ENCODE peak calls at places on chromosomes 12 and 14, in ten cellular contexts. F is AG04449; V is activated effector memory CD4-positive, alpha-beta T cell treated with Interleukin-2 at 50 U/mL for 16 hours; C is HT1080; K is BJ; O is GDM1; N is memory B cell; L is T-helper 9 cell; D is AG08395; G is GM20000. X is an unnamed sample.

GRCh38 chr12:131131077-131131807 is 177.5 kb downstream of the ADGRD1 start:
- DNase-seq in G (no peak), F (no peak), D (no peak), O (no peak), K (no peak), N (no peak), V (no peak), L (no peak), C (no peak), X (no peak)

GRCh38 chr12:89280833-89281533 is 71.3 kb downstream of the DUSP6 start:
- DNase-seq in V (no peak), F (no peak), C (peak), K (no peak), L (no peak), O (peak), D (no peak), G (no peak), N (no peak), X (peak)

GRCh38 chr14:36767603-36768281 is 106.1 kb downstream of the PAX9 start:
- DNase-seq in G (no peak), D (peak), L (no peak), F (no peak), O (no peak), V (no peak), K (no peak), N (no peak), C (peak), X (peak)

GRCh38 chr14:79044894-79045624 is 874.9 kb downstream of the NRXN3 start:
- DNase-seq in K (peak), G (no peak), N (no peak), D (no peak), C (peak), L (no peak), O (no peak), V (no peak), F (peak), X (peak)

GRCh38 chr14:55731881-55732498 is 152.0 kb downstream of the KTN1 start:
- DNase-seq in O (no peak), F (no peak), C (no peak), G (peak), L (peak), K (no peak), V (peak), D (no peak), N (peak), X (peak)

GRCh38 chr14:101467181-101467926 is 93.9 kb upstream of the DIO3 start:
- DNase-seq in V (no peak), O (no peak), C (no peak), L (no peak), F (no peak), G (no peak), D (no peak), N (no peak), K (no peak), X (no peak)

GRCh38 chr12:132125736-132126135 is 18.4 kb downstream of the DDX51 start:
- DNase-seq in C (no peak), D (no peak), L (no peak), V (no peak), O (no peak), F (no peak), G (no peak), N (no peak), K (no peak), X (no peak)

GRCh38 chr14:100898935-100899840 is 4.3 kb downstream of the RTL1 start:
- DNase-seq in N (no peak), L (no peak), C (no peak), O (no peak), V (no peak), G (no peak), D (no peak), F (no peak), K (no peak), X (no peak)

GRCh38 chr12:123150273-123150803 is 552 bp downstream of the PITPNM2 start:
- DNase-seq in V (peak), D (peak), O (no peak), G (peak), F (no peak), N (no peak), K (no peak), C (no peak), L (peak), X (peak)

GRCh38 chr12:1533602-1534304 is 60.6 kb downstream of the FBXL14 start:
- DNase-seq in N (no peak), G (peak), O (peak), V (no peak), C (peak), L (no peak), K (no peak), F (no peak), D (no peak), X (no peak)

GRCh38 chr14:105389976-105390848 is 8.1 kb upstream of the TEX22 start:
- DNase-seq in L (no peak), V (no peak), K (no peak), G (no peak), F (no peak), O (peak), N (no peak), C (no peak), D (no peak), X (no peak)

GRCh38 chr12:31224768-31225448 is 101.0 kb downstream of the SINHCAF start:
- DNase-seq in K (no peak), L (no peak), G (no peak), O (no peak), C (no peak), N (no peak), F (no peak), D (no peak), V (no peak), X (no peak)

GRCh38 chr12:74820324-74820723 is 282.7 kb downstream of the ATXN7L3B start:
- DNase-seq in G (no peak), N (no peak), V (no peak), L (no peak), D (no peak), F (no peak), O (no peak), K (no peak), C (no peak), X (peak)

GRCh38 chr12:108734200-108734906 is 3.0 kb upstream of the CORO1C start:
- DNase-seq in F (peak), V (no peak), N (no peak), G (peak), K (peak), L (no peak), D (peak), C (peak), O (peak), X (peak)

GRCh38 chr12:97306121-97306520 is 156.5 kb upstream of the RMST start:
- DNase-seq in G (peak), C (no peak), L (no peak), K (no peak), N (peak), O (no peak), V (no peak), F (no peak), D (no peak), X (no peak)

GRCh38 chr14:104895786-104896642 is 28.7 kb upstream of the PLD4 start:
- DNase-seq in L (no peak), O (no peak), N (no peak), D (no peak), G (no peak), V (no peak), C (no peak), F (no peak), K (no peak), X (peak)

GRCh38 chr12:107775093-107775721 is 703 bp downstream of the ASCL4 start:
- DNase-seq in D (no peak), K (no peak), V (no peak), L (no peak), O (no peak), F (no peak), C (no peak), N (no peak), G (no peak), X (no peak)

GRCh38 chr12:56903374-56903773 is 30.8 kb downstream of the SDR9C7 start:
- DNase-seq in G (no peak), C (no peak), D (no peak), O (no peak), L (no peak), F (no peak), V (no peak), N (no peak), K (no peak), X (peak)

GRCh38 chr12:113322353-113322752 is 12.6 kb downstream of the SLC8B1 start:
- DNase-seq in F (peak), K (peak), V (no peak), C (peak), L (no peak), O (no peak), N (no peak), G (no peak), D (peak), X (no peak)

GRCh38 chr14:106579084-106579483 is 1052.7 kb downstream of the TMEM121 start:
- DNase-seq in L (no peak), O (no peak), N (no peak), C (no peak), K (no peak), D (no peak), F (no peak), G (no peak), V (no peak), X (no peak)

GRCh38 chr12:70393787-70394519 is 27.9 kb downstream of the KCNMB4 start:
- DNase-seq in D (peak), O (no peak), G (no peak), N (no peak), L (no peak), C (peak), F (peak), K (peak), V (no peak), X (no peak)

GRCh38 chr12:54974281-54974680 is 10.3 kb downstream of the TESPA1 start:
- DNase-seq in F (no peak), V (no peak), N (no peak), O (no peak), C (no peak), D (no peak), L (no peak), K (no peak), G (no peak), X (no peak)

GRCh38 chr14:68475802-68476201 is 317.1 kb downstream of the ZFP36L1 start:
- DNase-seq in C (no peak), D (no peak), L (no peak), O (no peak), F (no peak), N (no peak), K (no peak), G (no peak), V (no peak), X (peak)

GRCh38 chr14:79549515-79549914 is 661.8 kb downstream of the DIO2 start:
- DNase-seq in C (no peak), D (no peak), L (no peak), F (no peak), K (no peak), O (no peak), V (no peak), G (no peak), N (no peak), X (no peak)

GRCh38 chr14:105431256-105431655 is 11.6 kb downstream of the MTA1 start:
- DNase-seq in O (no peak), D (no peak), C (no peak), L (no peak), K (no peak), G (no peak), F (no peak), N (no peak), V (no peak), X (no peak)

GRCh38 chr12:14284189-14284722 is 81.2 kb upstream of the ATF7IP start:
- DNase-seq in O (no peak), D (no peak), G (peak), N (no peak), K (no peak), L (no peak), F (no peak), V (no peak), C (no peak), X (peak)

GRCh38 chr12:122080149-122081107 is 1.9 kb downstream of the MLXIP start:
- DNase-seq in L (no peak), C (peak), K (no peak), D (peak), V (no peak), O (peak), F (no peak), N (no peak), G (no peak), X (peak)

GRCh38 chr12:42786400-42786799 is 196.9 kb upstream of the PRICKLE1 start:
- DNase-seq in V (no peak), C (no peak), F (no peak), K (no peak), O (no peak), G (no peak), D (no peak), L (no peak), N (no peak), X (no peak)

GRCh38 chr12:124497658-124498057 is 69.8 kb downstream of the NCOR2 start:
- DNase-seq in G (peak), V (no peak), K (peak), C (no peak), O (no peak), L (no peak), N (no peak), F (no peak), D (peak), X (no peak)

GRCh38 chr12:57323402-57323801 is 72.4 kb upstream of the STAC3 start:
- DNase-seq in G (no peak), V (no peak), K (no peak), L (no peak), O (no peak), F (no peak), C (no peak), N (no peak), D (no peak), X (no peak)

GRCh38 chr12:30926243-30927209 is at the start of gene TSPAN11:
- DNase-seq in F (no peak), O (no peak), V (no peak), K (no peak), D (peak), L (no peak), C (no peak), G (peak), N (no peak), X (peak)

X was measured in DMS53.